ENCODE peak calls at places on chromosomes 11 and 22, in eight cellular contexts. D, V, N, Y, X, E, U and W are unnamed samples.

GRCh38 chr11:123654566-123655081 is at the start of gene SCN3B:
- DNase-seq in E (no peak), X (no peak), D (peak), U (peak), Y (peak), V (peak), N (peak), W (peak)

GRCh38 chr11:35334385-35335090 is 84.8 kb downstream of the SLC1A2 start:
- DNase-seq in U (no peak), D (no peak), Y (no peak), V (no peak), E (no peak), N (no peak), X (no peak), W (no peak)

GRCh38 chr22:46906326-46907045 is 144.0 kb downstream of the TBC1D22A start:
- DNase-seq in X (no peak), N (no peak), Y (no peak), D (no peak), E (no peak), V (no peak), U (no peak), W (no peak)

GRCh38 chr11:12762283-12762682 is 88.1 kb downstream of the TEAD1 start:
- DNase-seq in E (no peak), N (no peak), Y (no peak), V (no peak), U (no peak), D (no peak), X (no peak), W (no peak)

GRCh38 chr22:38172016-38172431 is 9.6 kb downstream of the PLA2G6 start:
- DNase-seq in N (no peak), U (no peak), V (peak), D (peak), Y (no peak), X (no peak), E (no peak), W (no peak)

GRCh38 chr11:111836162-111836561 is 35.2 kb downstream of the ALG9 start:
- DNase-seq in U (no peak), Y (no peak), E (no peak), V (no peak), N (no peak), D (no peak), X (no peak), W (no peak)

GRCh38 chr22:35021166-35021565 is 44.8 kb upstream of the ISX start:
- DNase-seq in X (no peak), D (no peak), V (no peak), U (no peak), N (peak), Y (no peak), E (no peak), W (no peak)

GRCh38 chr11:10693509-10694071 is at the start of gene IRAG1:
- DNase-seq in E (no peak), X (no peak), D (peak), U (peak), V (no peak), N (peak), Y (no peak), W (no peak)

GRCh38 chr11:95925011-95925410 is 1.1 kb upstream of the MTMR2 start:
- DNase-seq in V (peak), U (no peak), Y (no peak), N (no peak), E (no peak), X (no peak), D (peak), W (no peak)

GRCh38 chr22:45885171-45885840 is 91.7 kb downstream of the WNT7B start:
- DNase-seq in X (peak), V (no peak), Y (no peak), U (no peak), D (no peak), E (no peak), N (no peak), W (no peak)

GRCh38 chr22:32410459-32410858 is 1.6 kb downstream of the RTCB start:
- DNase-seq in X (no peak), V (no peak), E (no peak), Y (no peak), D (no peak), N (no peak), U (no peak), W (no peak)

GRCh38 chr22:29470159-29470855 is 9.7 kb upstream of the NEFH start:
- DNase-seq in E (no peak), V (peak), Y (peak), N (peak), X (peak), D (peak), U (no peak), W (peak)

GRCh38 chr11:10809373-10810199 is 860 bp upstream of the EIF4G2 start:
- DNase-seq in X (peak), D (peak), N (peak), V (peak), U (peak), E (no peak), Y (no peak), W (no peak)

GRCh38 chr22:20752104-20752741 is 21.7 kb upstream of the SERPIND1 start:
- DNase-seq in V (no peak), Y (no peak), U (no peak), X (no peak), D (no peak), N (no peak), E (no peak), W (no peak)

GRCh38 chr22:20752873-20753272 is 21.0 kb upstream of the SERPIND1 start:
- DNase-seq in E (no peak), Y (no peak), U (no peak), N (no peak), V (no peak), X (no peak), D (no peak), W (no peak)

GRCh38 chr22:20750461-20751184 is 23.3 kb upstream of the SERPIND1 start:
- DNase-seq in V (peak), U (peak), E (no peak), Y (no peak), X (no peak), D (peak), N (peak), W (no peak)

GRCh38 chr22:20749453-20749852 is 24.5 kb upstream of the SERPIND1 start:
- DNase-seq in V (no peak), D (no peak), U (no peak), N (no peak), Y (no peak), E (no peak), X (no peak), W (no peak)

GRCh38 chr22:20751185-20751851 is 22.6 kb upstream of the SERPIND1 start:
- DNase-seq in Y (no peak), V (no peak), E (no peak), U (no peak), X (no peak), N (no peak), D (no peak), W (no peak)
- TF ChIP-seq CTCF in Y (no peak), V (no peak), E (no peak), U (peak), X (no peak), N (no peak), D (no peak), W (no peak)

GRCh38 chr22:27331526-27332281 is 469.9 kb downstream of the MN1 start:
- DNase-seq in Y (peak), U (no peak), N (peak), V (no peak), E (no peak), X (no peak), D (peak), W (no peak)
- TF ChIP-seq CTCF in Y (peak), U (peak), N (no peak), V (no peak), E (no peak), X (peak), D (peak), W (peak)

DNA sequence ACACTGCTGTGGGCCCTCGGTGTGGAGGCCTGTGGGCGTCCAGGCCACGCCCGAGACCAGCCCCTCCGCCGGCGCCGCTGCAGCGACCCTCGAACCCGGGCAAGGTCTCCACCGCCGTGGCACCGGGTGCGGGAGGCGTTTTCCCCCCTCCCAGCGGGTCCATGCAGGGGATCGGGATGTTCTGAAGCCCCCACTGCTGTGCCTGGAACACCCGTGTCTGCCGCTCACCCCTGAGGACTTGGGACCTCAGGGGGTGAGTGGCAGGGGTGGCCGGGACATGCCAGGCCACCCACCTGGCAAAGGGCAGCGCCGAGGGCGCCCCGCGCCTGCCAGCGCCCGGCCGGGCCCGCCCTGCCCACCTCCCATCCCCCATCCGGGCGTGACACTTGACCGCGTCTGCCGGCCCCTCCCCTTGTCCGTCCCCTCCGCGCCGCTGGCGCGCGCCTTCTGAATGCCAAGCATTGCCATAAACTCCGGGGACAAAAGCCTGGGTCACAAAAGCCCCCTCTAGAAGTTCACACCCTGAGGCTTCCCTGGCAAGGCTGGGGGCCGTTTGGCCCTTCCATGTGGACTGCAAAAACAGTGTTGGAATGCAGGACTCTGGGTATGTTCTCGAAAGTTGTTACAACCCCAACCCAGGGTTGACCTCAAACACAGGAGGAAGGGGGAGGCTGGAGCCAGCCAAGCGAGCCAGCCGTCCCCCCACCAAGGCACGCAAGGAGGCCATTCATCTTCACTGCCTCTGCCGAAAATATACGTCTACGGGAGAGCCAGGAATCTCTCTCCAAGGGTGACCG is 819 bp upstream of the KCNQ1OT1 start:
- DNase-seq in N (peak), E (no peak), X (peak), V (peak), Y (peak), D (peak), U (no peak), W (peak)
- TF ChIP-seq CTCF in N (no peak), E (no peak), X (no peak), V (no peak), Y (no peak), D (no peak), U (no peak), W (no peak)

GRCh38 chr11:61730222-61730994 is 22.0 kb upstream of the MYRF start:
- DNase-seq in E (no peak), N (no peak), U (no peak), X (no peak), Y (no peak), V (peak), D (no peak), W (no peak)

GRCh38 chr11:61726775-61727174 is 25.7 kb upstream of the MYRF start:
- DNase-seq in X (no peak), Y (no peak), D (no peak), V (no peak), N (no peak), E (no peak), U (no peak), W (no peak)

GRCh38 chr11:61728940-61729219 is 23.6 kb upstream of the MYRF start:
- DNase-seq in N (no peak), Y (no peak), X (no peak), D (peak), U (peak), V (peak), E (no peak), W (no peak)

GRCh38 chr11:61727401-61727811 is 25.0 kb upstream of the MYRF start:
- DNase-seq in N (no peak), D (no peak), U (no peak), V (no peak), E (no peak), Y (no peak), X (no peak), W (no peak)

GRCh38 chr11:61728066-61728939 is 24.1 kb upstream of the MYRF start:
- DNase-seq in X (no peak), U (no peak), V (no peak), Y (no peak), D (no peak), N (no peak), E (no peak), W (no peak)
- TF ChIP-seq CTCF in X (no peak), U (no peak), V (no peak), Y (no peak), D (no peak), N (no peak), E (no peak), W (no peak)

GRCh38 chr11:120174866-120175265 is 36.0 kb upstream of the OAF start:
- DNase-seq in E (no peak), D (no peak), X (no peak), Y (no peak), N (no peak), V (no peak), U (no peak), W (no peak)
- TF ChIP-seq CTCF in E (no peak), D (no peak), X (no peak), Y (no peak), N (no peak), V (no peak), U (no peak), W (no peak)

DNA sequence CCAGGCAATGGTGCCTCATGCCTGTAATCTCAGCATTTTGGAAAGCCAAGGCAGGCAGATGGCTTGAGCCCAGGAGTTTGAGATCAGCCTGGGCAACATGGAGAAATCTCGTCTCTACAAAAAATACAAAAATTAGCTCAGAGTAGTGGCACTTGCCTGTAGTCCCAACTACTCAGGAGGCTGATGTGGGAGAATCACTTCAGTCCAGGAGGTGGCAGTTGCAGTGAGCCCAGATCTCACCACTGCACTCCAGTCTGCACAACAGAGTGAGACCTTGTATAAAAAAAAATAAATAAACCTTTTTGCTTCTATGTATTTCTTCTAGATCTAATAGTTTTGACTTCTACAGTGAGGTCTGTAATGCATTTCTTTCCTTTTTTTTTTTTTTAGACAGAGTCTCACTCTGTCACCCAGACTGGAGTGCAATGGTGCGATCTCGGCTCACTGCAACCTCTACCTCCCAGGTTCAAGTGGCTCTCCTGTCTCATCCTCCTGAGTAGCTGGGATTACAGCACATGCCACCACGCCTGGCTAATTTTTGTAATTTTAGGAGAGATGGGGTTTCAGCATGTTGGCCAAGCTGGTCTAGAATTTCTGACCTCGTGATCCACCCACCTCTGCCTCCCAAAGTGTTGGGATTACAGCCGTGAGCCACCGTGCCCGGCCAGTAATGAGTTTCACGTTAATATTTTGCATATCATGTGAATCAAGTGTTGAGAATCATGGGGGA is 18.1 kb upstream of the RDX start:
- DNase-seq in V (no peak), X (no peak), N (no peak), D (no peak), U (no peak), E (no peak), Y (no peak), W (no peak)
- TF ChIP-seq CTCF in V (no peak), X (no peak), N (no peak), D (no peak), U (no peak), E (no peak), Y (no peak), W (no peak)

GRCh38 chr11:69797156-69797555 is 22.0 kb upstream of the FGF4 start:
- DNase-seq in D (no peak), E (no peak), Y (no peak), X (no peak), U (no peak), N (no peak), V (no peak), W (no peak)
- TF ChIP-seq CTCF in D (no peak), E (no peak), Y (no peak), X (no peak), U (no peak), N (no peak), V (no peak), W (no peak)